ENCODE peak calls at places on chromosomes 12 and 14, in five cellular contexts. One of them, this sample, is unnamed.

GRCh38 chr14:103391048-103391447 is 5.8 kb downstream of the MARK3 start:
- DNase-seq in SJSA1: peak
- DNase-seq in NCI-H1092: no peak
- DNase-seq in GM04504: peak
- DNase-seq in stimulated activated CD4-positive, alpha-beta T cell treated with anti-CD3 and anti-CD28 coated beads, Interleukin-2, amount 100 ng/mL, for 24 hours: peak
- DNase-seq in this sample: peak

GRCh38 chr14:95452890-95453712 is 63.3 kb downstream of the SYNE3 start:
- DNase-seq in stimulated activated CD4-positive, alpha-beta T cell treated with anti-CD3 and anti-CD28 coated beads, Interleukin-2, amount 100 ng/mL, for 24 hours: no peak
- DNase-seq in GM04504: no peak
- DNase-seq in SJSA1: no peak
- DNase-seq in NCI-H1092: no peak
- DNase-seq in this sample: no peak

GRCh38 chr14:36474593-36474992 is 45.4 kb downstream of the NKX2-1 start:
- DNase-seq in NCI-H1092: no peak
- DNase-seq in stimulated activated CD4-positive, alpha-beta T cell treated with anti-CD3 and anti-CD28 coated beads, Interleukin-2, amount 100 ng/mL, for 24 hours: no peak
- DNase-seq in SJSA1: no peak
- DNase-seq in GM04504: no peak
- DNase-seq in this sample: no peak

GRCh38 chr12:65868878-65869277 is 44.6 kb downstream of the HMGA2 start:
- DNase-seq in GM04504: no peak
- DNase-seq in SJSA1: no peak
- DNase-seq in stimulated activated CD4-positive, alpha-beta T cell treated with anti-CD3 and anti-CD28 coated beads, Interleukin-2, amount 100 ng/mL, for 24 hours: no peak
- DNase-seq in NCI-H1092: no peak
- DNase-seq in this sample: no peak

GRCh38 chr12:130479401-130480125 is 141.9 kb downstream of the PIWIL1 start:
- DNase-seq in stimulated activated CD4-positive, alpha-beta T cell treated with anti-CD3 and anti-CD28 coated beads, Interleukin-2, amount 100 ng/mL, for 24 hours: no peak
- DNase-seq in SJSA1: no peak
- DNase-seq in GM04504: no peak
- DNase-seq in NCI-H1092: no peak
- DNase-seq in this sample: no peak

GRCh38 chr12:54581412-54581811 is 7.0 kb downstream of the PPP1R1A start:
- DNase-seq in stimulated activated CD4-positive, alpha-beta T cell treated with anti-CD3 and anti-CD28 coated beads, Interleukin-2, amount 100 ng/mL, for 24 hours: no peak
- DNase-seq in NCI-H1092: no peak
- DNase-seq in SJSA1: no peak
- DNase-seq in GM04504: no peak
- DNase-seq in this sample: no peak

GRCh38 chr12:29216797-29217583 is 67.9 kb downstream of the FAR2 start:
- DNase-seq in NCI-H1092: no peak
- DNase-seq in GM04504: peak
- DNase-seq in stimulated activated CD4-positive, alpha-beta T cell treated with anti-CD3 and anti-CD28 coated beads, Interleukin-2, amount 100 ng/mL, for 24 hours: no peak
- DNase-seq in SJSA1: no peak
- DNase-seq in this sample: no peak

GRCh38 chr12:117807946-117808345 is 160.8 kb downstream of the KSR2 start:
- DNase-seq in GM04504: no peak
- DNase-seq in SJSA1: no peak
- DNase-seq in stimulated activated CD4-positive, alpha-beta T cell treated with anti-CD3 and anti-CD28 coated beads, Interleukin-2, amount 100 ng/mL, for 24 hours: no peak
- DNase-seq in NCI-H1092: no peak
- DNase-seq in this sample: no peak

GRCh38 chr14:105087963-105088811 is 23.0 kb upstream of the GPR132 start:
- DNase-seq in stimulated activated CD4-positive, alpha-beta T cell treated with anti-CD3 and anti-CD28 coated beads, Interleukin-2, amount 100 ng/mL, for 24 hours: no peak
- DNase-seq in NCI-H1092: no peak
- DNase-seq in GM04504: no peak
- DNase-seq in SJSA1: peak
- DNase-seq in this sample: no peak

GRCh38 chr12:66941150-66941549 is 262.3 kb upstream of the GRIP1 start:
- DNase-seq in NCI-H1092: no peak
- DNase-seq in SJSA1: no peak
- DNase-seq in stimulated activated CD4-positive, alpha-beta T cell treated with anti-CD3 and anti-CD28 coated beads, Interleukin-2, amount 100 ng/mL, for 24 hours: no peak
- DNase-seq in GM04504: no peak
- DNase-seq in this sample: no peak